ENCODE peak calls at places on chromosomes 7 and 10, in ten cellular contexts. Q, L, R, I, C, M, Y, G, J and S are unnamed samples.

GRCh38 chr10:124323806-124324205 is 94.9 kb downstream of the OAT start:
- DNase-seq in Q (no peak), L (no peak), R (no peak), I (no peak), C (no peak), M (no peak), Y (no peak), G (no peak), J (no peak), S (no peak)

GRCh38 chr10:43667317-43667731 is 18.6 kb upstream of the ZNF32 start:
- DNase-seq in Q (peak; percentile 59), L (no peak), R (no peak), I (no peak), C (no peak), M (peak; percentile 41), Y (no peak), G (no peak), J (no peak), S (no peak)

GRCh38 chr10:90418869-90419652 is 438.8 kb downstream of the HTR7 start:
- DNase-seq in Q (peak; percentile 84), L (no peak), R (peak; percentile 92), I (no peak), C (peak; percentile 55), M (no peak), Y (no peak), G (no peak), J (peak; percentile 76), S (no peak)

GRCh38 chr7:76201732-76202665 is at the start of gene SRRM3:
- DNase-seq in Q (peak; percentile 66), L (peak; percentile 73), R (peak; percentile 75), I (peak; percentile 76), C (peak; percentile 29), M (peak; percentile 93), Y (peak; percentile 70), G (peak; percentile 66), J (peak; percentile 27), S (peak; percentile 65)

GRCh38 chr7:27532256-27532783 is 130.4 kb downstream of the HIBADH start:
- DNase-seq in Q (peak; percentile 16), L (no peak), R (no peak), I (no peak), C (no peak), M (no peak), Y (no peak), G (no peak), J (no peak), S (no peak)

GRCh38 chr10:71751515-71752224 is 21.6 kb downstream of the VSIR start:
- DNase-seq in Q (no peak), L (no peak), R (no peak), I (no peak), C (no peak), M (no peak), Y (no peak), G (no peak), J (no peak), S (no peak)

GRCh38 chr7:96418600-96418999 is 96.7 kb upstream of the SLC25A13 start:
- DNase-seq in Q (no peak), L (no peak), R (no peak), I (no peak), C (no peak), M (no peak), Y (no peak), G (no peak), J (no peak), S (no peak)

GRCh38 chr7:110502893-110503465 is 587.9 kb upstream of the LRRN3 start:
- DNase-seq in Q (peak; percentile 25), L (no peak), R (peak; percentile 36), I (no peak), C (peak; percentile 7), M (no peak), Y (no peak), G (no peak), J (no peak), S (peak; percentile 83)